ENCODE peak calls at places on chromosomes 13 and 19, in eight cellular contexts. M, B, L, Y, S, Z, D and J are unnamed samples.

GRCh38 chr19:10192922-10193321 is 1.8 kb downstream of the DNMT1 start:
- DNase-seq in S (no peak), M (no peak), Z (no peak), B (no peak), L (no peak), D (no peak), Y (no peak), J (no peak)

GRCh38 chr13:61960981-61961380 is 545.3 kb upstream of the PCDH20 start:
- DNase-seq in L (no peak), B (no peak), M (no peak), S (no peak), Z (peak; percentile 16), D (no peak), Y (no peak), J (no peak)

GRCh38 chr19:55683449-55684261 is 8.6 kb downstream of the EPN1 start:
- DNase-seq in L (no peak), M (peak; percentile 79), D (no peak), S (no peak), Y (no peak), B (no peak), Z (no peak), J (peak; percentile 86)

GRCh38 chr19:6087074-6087506 is 23.2 kb downstream of the RFX2 start:
- DNase-seq in S (no peak), Y (no peak), D (no peak), Z (peak; percentile 19), M (peak; percentile 23), L (no peak), B (no peak), J (no peak)

GRCh38 chr19:38515906-38516305 is 82.4 kb downstream of the RYR1 start:
- DNase-seq in S (no peak), L (no peak), Z (no peak), M (no peak), B (no peak), D (no peak), Y (no peak), J (no peak)

GRCh38 chr13:100305398-100305797 is 216.5 kb downstream of the PCCA start:
- DNase-seq in Y (no peak), Z (no peak), M (no peak), D (no peak), S (no peak), B (no peak), L (no peak), J (no peak)

GRCh38 chr13:46097015-46097414 is 7.8 kb downstream of the CPB2 start:
- DNase-seq in M (no peak), S (no peak), L (no peak), B (no peak), Y (no peak), D (no peak), Z (no peak), J (no peak)

GRCh38 chr19:50777830-50778303 is 7.6 kb downstream of the GPR32 start:
- DNase-seq in L (no peak), Y (peak; percentile 21), D (no peak), Z (no peak), M (no peak), B (peak; percentile 57), S (no peak), J (no peak)

GRCh38 chr13:30737511-30738342 is 2.4 kb downstream of the ALOX5AP start:
- DNase-seq in D (no peak), Y (no peak), S (no peak), Z (peak; percentile 71), L (no peak), B (no peak), M (no peak), J (no peak)

GRCh38 chr13:22214184-22214583 is 543.3 kb downstream of the FGF9 start:
- DNase-seq in M (no peak), B (no peak), D (no peak), S (no peak), Z (peak; percentile 69), L (no peak), Y (no peak), J (no peak)

GRCh38 chr19:40398417-40399056 is 8.6 kb upstream of the HIPK4 start:
- DNase-seq in M (peak; percentile 53), D (no peak), Z (no peak), L (no peak), S (peak; percentile 30), B (peak; percentile 56), Y (peak; percentile 49), J (peak; percentile 44)

GRCh38 chr19:46435009-46435408 is 6.3 kb upstream of the PNMA8C start:
- DNase-seq in L (no peak), S (no peak), D (peak; percentile 32), Z (no peak), B (no peak), M (no peak), Y (no peak), J (no peak)

GRCh38 chr13:24670927-24671326 is 9.3 kb upstream of the ATP12A start:
- DNase-seq in L (no peak), Z (peak; percentile 72), Y (peak; percentile 20), S (no peak), B (peak; percentile 30), D (no peak), M (no peak), J (no peak)

GRCh38 chr19:46429999-46430398 is 1.3 kb upstream of the PNMA8C start:
- DNase-seq in S (no peak), L (no peak), D (no peak), Y (no peak), Z (no peak), M (no peak), B (no peak), J (no peak)

GRCh38 chr13:40535345-40535836 is 131.1 kb downstream of the FOXO1 start:
- DNase-seq in S (no peak), Z (no peak), Y (no peak), L (no peak), B (no peak), M (no peak), D (no peak), J (no peak)

GRCh38 chr13:36430247-36431203 is 1.8 kb upstream of the CCNA1 start:
- DNase-seq in L (no peak), S (no peak), Z (no peak), Y (peak; percentile 23), B (peak; percentile 19), M (peak; percentile 59), D (no peak), J (peak; percentile 32)

GRCh38 chr13:97113231-97114001 is 108.7 kb upstream of the MBNL2 start:
- DNase-seq in Y (no peak), B (no peak), L (no peak), Z (peak; percentile 11), D (no peak), M (no peak), S (no peak), J (no peak)

GRCh38 chr13:71219671-71220070 is 647.3 kb downstream of the DACH1 start:
- DNase-seq in Y (no peak), B (no peak), L (no peak), Z (no peak), D (no peak), M (no peak), S (no peak), J (no peak)

GRCh38 chr13:108785844-108786243 is 156.4 kb downstream of the MYO16 start:
- DNase-seq in Y (no peak), D (no peak), S (no peak), L (no peak), Z (no peak), M (no peak), B (no peak), J (no peak)

GRCh38 chr19:45815501-45816216 is 551 bp upstream of the RSPH6A start:
- DNase-seq in D (peak; percentile 23), L (no peak), M (no peak), Y (no peak), S (no peak), B (peak; percentile 81), Z (no peak), J (no peak)

GRCh38 chr13:23147827-23148226 is 33.0 kb upstream of the SGCG start:
- DNase-seq in B (no peak), Z (no peak), S (no peak), Y (no peak), L (no peak), D (no peak), M (no peak), J (no peak)

GRCh38 chr13:50268500-50268899 is 253.3 kb downstream of the KCNRG start:
- DNase-seq in B (no peak), L (no peak), Y (peak; percentile 38), Z (no peak), M (no peak), D (no peak), S (no peak), J (no peak)

GRCh38 chr13:33543631-33544030 is 258.1 kb upstream of the STARD13 start:
- DNase-seq in D (no peak), B (no peak), Z (peak; percentile 23), M (no peak), Y (no peak), L (no peak), S (no peak), J (no peak)

GRCh38 chr13:106721599-106721998 is 153.7 kb upstream of the ARGLU1 start:
- DNase-seq in Y (no peak), B (no peak), M (no peak), L (no peak), D (no peak), Z (no peak), S (no peak), J (no peak)